ENCODE peak calls at places on chromosomes 13 and 19, in six cellular contexts. A is psoas muscle, Q is A549, B is suprapubic skin, U is cardiac fibroblast, L is endodermal cell. S is an unnamed sample.

GRCh38 chr13:50387124-50387581 is 371.9 kb downstream of the KCNRG start:
- DNase-seq in B (no peak), L (peak), A (peak), U (peak), Q (no peak), S (peak)

GRCh38 chr13:99657848-99658265 is 156.6 kb downstream of the TM9SF2 start:
- DNase-seq in A (peak), Q (peak), L (peak), B (no peak), U (peak), S (no peak)

GRCh38 chr19:4068058-4068966 is 1.6 kb upstream of the ZBTB7A start:
- DNase-seq in B (no peak), U (no peak), A (no peak), L (peak), Q (no peak), S (no peak)

GRCh38 chr13:94704347-94705080 is 7.8 kb downstream of the SOX21 start:
- DNase-seq in U (no peak), A (no peak), Q (no peak), L (peak), B (no peak), S (no peak)

GRCh38 chr13:100506154-100506553 is 82.4 kb downstream of the GGACT start:
- DNase-seq in A (no peak), B (no peak), U (no peak), Q (no peak), L (no peak), S (no peak)

GRCh38 chr19:23817519-23817918 is 58.8 kb upstream of the ZNF681 start:
- DNase-seq in U (peak), Q (peak), B (no peak), L (peak), A (no peak), S (peak)

GRCh38 chr13:99605417-99606321 is 104.4 kb downstream of the TM9SF2 start:
- DNase-seq in B (no peak), A (peak), U (no peak), Q (peak), L (peak), S (peak)

GRCh38 chr19:45717983-45718650 is 12.6 kb downstream of the FBXO46 start:
- DNase-seq in Q (no peak), B (no peak), U (no peak), L (no peak), A (no peak), S (no peak)

GRCh38 chr19:18894254-18895037 is 1.5 kb downstream of the CERS1 start:
- DNase-seq in L (no peak), B (no peak), U (peak), A (no peak), Q (no peak), S (no peak)

DNA sequence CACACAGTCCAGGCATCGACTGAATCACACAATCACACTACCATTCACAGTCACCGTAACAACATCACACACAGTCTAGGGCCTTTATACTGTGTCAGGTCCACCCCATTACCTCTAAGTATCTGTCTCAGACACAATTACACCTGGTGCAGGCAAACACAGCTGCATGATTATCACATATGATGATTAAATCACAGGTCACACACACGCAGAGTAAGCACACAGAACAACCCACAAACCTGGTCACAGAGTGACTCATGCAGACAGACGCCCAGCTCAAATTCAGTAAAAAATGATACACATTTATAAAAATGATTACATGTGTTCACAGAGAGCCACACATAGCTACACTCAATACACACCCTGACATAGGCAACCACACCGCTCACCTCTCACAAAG is 1.2 kb upstream of the ZSCAN22 start:
- DNase-seq in U (peak), L (no peak), Q (no peak), A (no peak), B (no peak), S (no peak)
- H3K4me3 ChIP-seq in U (peak), L (peak), Q (no peak), A (peak), B (peak), S (peak)

GRCh38 chr19:51012661-51013190 is 6.8 kb downstream of the KLK10 start:
- DNase-seq in A (no peak), L (no peak), B (no peak), U (no peak), Q (no peak), S (no peak)
- H3K4me3 ChIP-seq in A (no peak), L (no peak), B (no peak), U (no peak), Q (no peak), S (no peak)

DNA sequence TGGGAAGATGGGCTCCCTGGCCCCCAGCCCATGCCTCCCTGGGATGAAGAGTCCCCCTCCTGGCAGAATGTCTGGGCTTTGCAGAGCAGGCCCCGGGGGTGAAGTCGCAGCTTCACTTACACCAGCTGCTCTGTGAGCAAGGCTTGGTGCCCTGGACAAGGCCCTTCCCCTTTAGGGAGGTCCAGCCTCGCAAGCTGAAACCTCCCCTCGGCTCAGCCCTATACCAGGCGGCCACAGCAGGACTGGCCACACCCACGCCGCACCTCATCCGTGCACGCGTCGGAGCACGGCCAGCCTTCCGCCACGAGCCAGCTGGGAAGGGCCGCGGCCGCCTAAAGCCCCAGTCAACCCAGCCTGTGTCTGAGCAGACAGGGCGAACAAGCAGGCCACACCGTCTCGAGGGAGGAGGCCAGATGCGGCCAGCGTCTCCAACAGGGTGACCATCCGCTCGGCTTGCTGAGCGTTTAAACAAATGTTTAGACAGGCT is 83.2 kb upstream of the MCF2L start:
- DNase-seq in A (peak), L (peak), B (peak), U (peak), Q (peak), S (no peak)
- H3K4me3 ChIP-seq in A (no peak), L (peak), B (peak), U (peak), Q (no peak), S (no peak)

DNA sequence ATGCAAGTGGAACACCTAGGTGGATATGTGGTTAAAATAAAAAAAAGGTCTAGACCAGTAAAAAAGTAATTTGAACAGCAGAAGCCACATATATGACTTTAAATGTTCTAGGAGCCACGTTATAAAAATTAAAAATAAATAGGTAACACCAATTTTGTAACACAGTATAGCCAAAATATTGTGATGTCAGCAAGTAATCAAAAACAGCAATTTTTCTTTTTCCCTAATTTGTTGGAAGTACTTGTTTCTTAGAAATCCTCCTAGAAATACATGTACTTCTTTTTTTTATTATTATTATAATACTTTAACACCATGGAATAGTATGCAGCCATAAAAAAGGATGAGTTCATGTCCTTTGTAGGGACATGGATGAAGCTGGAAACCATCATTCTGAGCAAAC is 25.7 kb upstream of the C1QTNF9B start:
- DNase-seq in U (no peak), Q (no peak), A (no peak), B (no peak), L (no peak), S (no peak)
- H3K4me3 ChIP-seq in U (no peak), Q (no peak), A (no peak), B (no peak), L (no peak), S (no peak)

GRCh38 chr13:109309625-109310363 is 476.6 kb downstream of the IRS2 start:
- DNase-seq in Q (peak), B (no peak), L (no peak), U (no peak), A (no peak), S (no peak)
- H3K4me3 ChIP-seq in Q (no peak), B (no peak), L (no peak), U (no peak), A (no peak), S (no peak)

GRCh38 chr19:49802836-49803528 is 10.1 kb downstream of the FUZ start:
- DNase-seq in L (no peak), A (no peak), B (no peak), U (no peak), Q (no peak), S (no peak)

GRCh38 chr19:49800771-49801170 is 12.3 kb downstream of the FUZ start:
- DNase-seq in U (no peak), Q (no peak), A (no peak), L (no peak), B (no peak), S (no peak)

GRCh38 chr19:49799798-49800376 is 13.2 kb downstream of the FUZ start:
- DNase-seq in A (no peak), B (no peak), L (peak), U (no peak), Q (no peak), S (no peak)

GRCh38 chr19:49801966-49802661 is 11.0 kb downstream of the FUZ start:
- DNase-seq in A (peak), B (peak), L (peak), U (peak), Q (peak), S (no peak)

DNA sequence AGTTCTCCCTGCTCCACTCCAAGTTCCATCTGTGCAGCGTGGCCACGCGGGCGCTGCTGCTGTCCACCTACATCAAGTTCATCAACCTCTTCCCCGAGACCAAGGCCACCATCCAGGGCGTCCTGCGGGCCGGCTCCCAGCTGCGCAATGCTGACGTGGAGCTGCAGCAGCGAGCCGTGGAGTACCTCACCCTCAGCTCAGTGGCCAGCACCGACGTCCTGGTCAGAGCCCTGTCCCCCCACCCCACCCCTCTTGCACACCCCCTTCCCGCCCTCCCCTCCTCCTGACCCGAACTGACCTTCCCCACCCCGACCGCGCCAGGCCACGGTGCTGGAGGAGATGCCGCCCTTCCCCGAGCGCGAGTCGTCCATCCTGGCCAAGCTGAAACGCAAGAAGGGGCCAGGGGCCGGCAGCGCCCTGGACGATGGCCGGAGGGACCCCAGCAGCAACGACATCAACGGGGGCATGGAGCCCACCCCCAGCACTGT is 11.6 kb downstream of the FUZ start:
- DNase-seq in A (no peak), B (no peak), U (no peak), L (no peak), Q (no peak), S (no peak)
- H3K4me3 ChIP-seq in A (peak), B (peak), U (no peak), L (no peak), Q (no peak), S (no peak)

GRCh38 chr13:106153041-106153440 is 382.4 kb downstream of the EFNB2 start:
- DNase-seq in B (no peak), L (no peak), A (no peak), U (no peak), Q (no peak), S (no peak)
- H3K4me3 ChIP-seq in B (no peak), L (no peak), A (no peak), U (no peak), Q (no peak), S (no peak)